ENCODE peak calls at places on chromosomes 3 and 15, in five cellular contexts. M is caudate nucleus; K is germinal center; Q is fibroblast of pulmonary artery; X is activated CD4-positive, alpha-beta T cell treated with anti-CD3 and anti-CD28 coated beads for 24 hours. D is an unnamed sample.
A peak's percentile ranks its signal among the peaks of the same experiment; 100 is the strongest.

GRCh38 chr15:86743283-86743903 is 663.7 kb downstream of the AGBL1 start:
- DNase-seq in K (no peak), M (no peak), X (peak; percentile 57), Q (no peak), D (peak; percentile 9)

GRCh38 chr3:185851046-185851445 is 26.2 kb upstream of the IGF2BP2 start:
- DNase-seq in M (no peak), X (no peak), K (no peak), Q (no peak), D (no peak)

GRCh38 chr3:66738625-66739330 is 238.0 kb upstream of the LRIG1 start:
- DNase-seq in M (no peak), K (no peak), Q (peak; percentile 67), X (no peak), D (peak; percentile 58)

GRCh38 chr3:85726241-85726640 is 767.5 kb downstream of the CADM2 start:
- DNase-seq in M (no peak), X (no peak), Q (no peak), K (no peak), D (peak; percentile 34)

GRCh38 chr3:62332771-62333381 is 40.5 kb downstream of the FEZF2 start:
- DNase-seq in Q (peak; percentile 43), K (no peak), M (no peak), X (no peak), D (no peak)

GRCh38 chr3:126672741-126673140 is 17.8 kb upstream of the TXNRD3 start:
- DNase-seq in Q (no peak), M (no peak), X (no peak), K (no peak), D (no peak)

GRCh38 chr3:23405081-23405480 is 202.0 kb downstream of the UBE2E2 start:
- DNase-seq in X (no peak), K (peak; percentile 13), M (no peak), Q (no peak), D (no peak)

GRCh38 chr3:161177996-161178395 is 43.1 kb upstream of the NMD3 start:
- DNase-seq in X (no peak), K (no peak), M (no peak), Q (no peak), D (peak; percentile 78)

GRCh38 chr3:134427400-134428111 is 53.3 kb upstream of the AMOTL2 start:
- DNase-seq in X (no peak), M (no peak), Q (peak; percentile 97), K (no peak), D (peak; percentile 100)

GRCh38 chr3:192850501-192850981 is 67.1 kb downstream of the MB21D2 start:
- DNase-seq in K (no peak), X (peak; percentile 27), Q (no peak), M (peak; percentile 9), D (peak; percentile 86)

GRCh38 chr3:55042591-55042990 is 114.7 kb upstream of the LRTM1 start:
- DNase-seq in Q (peak; percentile 33), M (no peak), X (no peak), K (no peak), D (no peak)

GRCh38 chr15:59260090-59260489 is 53.4 kb downstream of the LDHAL6B start:
- DNase-seq in M (peak; percentile 85), X (no peak), K (no peak), Q (no peak), D (no peak)